ENCODE peak calls at places on chromosomes 11 and 22, in ten cellular contexts. U, R, M, K, C, B, V, L, D and S are unnamed samples.

GRCh38 chr11:62600367-62601113 is 1.1 kb downstream of the MTA2 start:
- DNase-seq in U (no peak), R (no peak), M (no peak), K (no peak), C (no peak), B (no peak), V (no peak), L (no peak), D (no peak), S (no peak)

GRCh38 chr11:116928102-116928777 is 90.8 kb upstream of the APOA1 start:
- DNase-seq in U (peak; percentile 75), R (no peak), M (no peak), K (no peak), C (no peak), B (no peak), V (peak; percentile 40), L (no peak), D (peak; percentile 6), S (no peak)

GRCh38 chr11:78809931-78810481 is 235.3 kb upstream of the NARS2 start:
- DNase-seq in U (no peak), R (no peak), M (no peak), K (peak; percentile 48), C (no peak), B (no peak), V (no peak), L (no peak), D (no peak), S (no peak)

GRCh38 chr11:17077240-17077519 is 287 bp downstream of the RPS13 start:
- DNase-seq in U (no peak), R (no peak), M (no peak), K (no peak), C (no peak), B (no peak), V (no peak), L (no peak), D (no peak), S (no peak)

GRCh38 chr11:86696004-86696403 is 23.6 kb upstream of the ME3 start:
- DNase-seq in U (no peak), R (no peak), M (no peak), K (peak; percentile 97), C (no peak), B (no peak), V (no peak), L (no peak), D (no peak), S (no peak)

GRCh38 chr11:62865641-62866040 is 15.1 kb upstream of the SLC3A2 start:
- DNase-seq in U (no peak), R (no peak), M (no peak), K (no peak), C (no peak), B (no peak), V (no peak), L (no peak), D (no peak), S (no peak)

GRCh38 chr11:75475767-75476650 is 43.0 kb upstream of the KLHL35 start:
- DNase-seq in U (no peak), R (no peak), M (peak; percentile 89), K (no peak), C (peak; percentile 40), B (no peak), V (no peak), L (no peak), D (peak; percentile 22), S (peak; percentile 60)

GRCh38 chr11:18749681-18750319 is 23.8 kb upstream of the IGSF22 start:
- DNase-seq in U (no peak), R (no peak), M (no peak), K (peak; percentile 90), C (no peak), B (no peak), V (no peak), L (peak; percentile 77), D (no peak), S (no peak)

GRCh38 chr22:36853407-36854099 is 7.3 kb upstream of the NCF4 start:
- DNase-seq in U (peak; percentile 85), R (peak; percentile 92), M (peak; percentile 92), K (peak; percentile 48), C (peak; percentile 39), B (peak; percentile 62), V (peak; percentile 81), L (peak; percentile 87), D (peak; percentile 82), S (peak; percentile 31)

GRCh38 chr11:111604392-111605009 is 2.3 kb downstream of the SIK2 start:
- DNase-seq in U (peak; percentile 51), R (no peak), M (no peak), K (peak; percentile 59), C (peak; percentile 79), B (no peak), V (peak; percentile 41), L (no peak), D (no peak), S (no peak)

GRCh38 chr22:37237371-37238268 is 6.4 kb downstream of the RAC2 start:
- DNase-seq in U (no peak), R (no peak), M (no peak), K (peak; percentile 49), C (no peak), B (no peak), V (no peak), L (no peak), D (no peak), S (no peak)

GRCh38 chr11:34262601-34263081 is 95.2 kb downstream of the ABTB2 start:
- DNase-seq in U (no peak), R (no peak), M (no peak), K (no peak), C (no peak), B (no peak), V (no peak), L (no peak), D (no peak), S (no peak)

GRCh38 chr22:44133901-44134511 is 46.7 kb upstream of the PARVG start:
- DNase-seq in U (no peak), R (peak; percentile 57), M (no peak), K (peak; percentile 76), C (no peak), B (no peak), V (no peak), L (no peak), D (no peak), S (no peak)

GRCh38 chr11:126879516-126879915 is 121.1 kb downstream of the KIRREL3 start:
- DNase-seq in U (no peak), R (no peak), M (no peak), K (peak; percentile 74), C (no peak), B (no peak), V (no peak), L (no peak), D (no peak), S (no peak)

GRCh38 chr11:46413755-46414465 is 22.3 kb upstream of the CHRM4 start:
- DNase-seq in U (no peak), R (peak; percentile 8), M (no peak), K (peak; percentile 33), C (peak; percentile 89), B (no peak), V (no peak), L (no peak), D (no peak), S (no peak)

GRCh38 chr11:14506532-14506931 is 6.9 kb upstream of the COPB1 start:
- DNase-seq in U (no peak), R (no peak), M (no peak), K (peak; percentile 41), C (no peak), B (no peak), V (no peak), L (no peak), D (no peak), S (no peak)

GRCh38 chr22:40684728-40685127 is 5.4 kb downstream of the MCHR1 start:
- DNase-seq in U (no peak), R (no peak), M (no peak), K (no peak), C (no peak), B (no peak), V (no peak), L (peak; percentile 92), D (no peak), S (no peak)

GRCh38 chr11:64201524-64201923 is 5.0 kb upstream of the FERMT3 start:
- DNase-seq in U (no peak), R (no peak), M (no peak), K (no peak), C (no peak), B (no peak), V (no peak), L (no peak), D (no peak), S (no peak)

GRCh38 chr11:13745165-13745564 is 76.7 kb downstream of the FAR1 start:
- DNase-seq in U (no peak), R (no peak), M (no peak), K (peak; percentile 38), C (no peak), B (no peak), V (no peak), L (no peak), D (no peak), S (no peak)

GRCh38 chr22:38461414-38462081 is 6.3 kb upstream of the KDELR3 start:
- DNase-seq in U (peak; percentile 61), R (peak; percentile 91), M (peak; percentile 93), K (peak; percentile 85), C (peak; percentile 92), B (peak; percentile 5), V (peak; percentile 40), L (peak; percentile 96), D (peak; percentile 52), S (peak; percentile 78)

GRCh38 chr11:67345949-67346819 is 7.2 kb downstream of the POLD4 start:
- DNase-seq in U (peak; percentile 51), R (no peak), M (no peak), K (peak; percentile 62), C (no peak), B (no peak), V (no peak), L (no peak), D (no peak), S (no peak)

GRCh38 chr22:39183991-39184585 is 31.6 kb upstream of the CBX7 start:
- DNase-seq in U (no peak), R (peak; percentile 62), M (peak; percentile 78), K (no peak), C (no peak), B (no peak), V (no peak), L (no peak), D (no peak), S (no peak)

GRCh38 chr11:83272627-83273026 is 13.5 kb downstream of the CCDC90B start:
- DNase-seq in U (no peak), R (no peak), M (no peak), K (peak; percentile 87), C (no peak), B (no peak), V (no peak), L (no peak), D (no peak), S (no peak)

GRCh38 chr22:23204541-23205157 is 24.3 kb downstream of the BCR start:
- DNase-seq in U (no peak), R (peak; percentile 77), M (no peak), K (no peak), C (peak; percentile 85), B (no peak), V (no peak), L (no peak), D (no peak), S (peak; percentile 59)